ENCODE peak calls at places on chromosomes 5 and 9, in eight cellular contexts. P, X, M, L, Y, C, K and U are unnamed samples.

GRCh38 chr9:99560561-99560960 is 261.1 kb upstream of the NR4A3 start:
- DNase-seq in X (no peak), L (no peak), M (no peak), Y (no peak), P (no peak), C (no peak), K (no peak), U (no peak)

GRCh38 chr9:117656007-117656406 is 48.2 kb upstream of the TLR4 start:
- DNase-seq in M (no peak), X (no peak), C (no peak), K (no peak), Y (no peak), L (no peak), P (no peak), U (no peak)

GRCh38 chr5:176773408-176774035 is 36.8 kb upstream of the UNC5A start:
- DNase-seq in X (no peak), C (no peak), Y (no peak), L (no peak), P (no peak), K (no peak), M (no peak), U (no peak)

GRCh38 chr5:125657936-125658335 is 765.3 kb upstream of the GRAMD2B start:
- DNase-seq in Y (no peak), L (no peak), C (no peak), K (no peak), M (no peak), P (no peak), X (no peak), U (no peak)

GRCh38 chr5:124906339-124907097 is 160.1 kb upstream of the ZNF608 start:
- DNase-seq in C (no peak), Y (peak), P (peak), L (no peak), K (peak), X (peak), M (no peak), U (peak)

GRCh38 chr9:4113711-4114110 is 186.2 kb downstream of the GLIS3 start:
- DNase-seq in C (no peak), X (no peak), P (no peak), K (no peak), M (no peak), Y (no peak), L (no peak), U (no peak)

GRCh38 chr5:20572560-20572959 is 584.6 kb upstream of the CDH18 start:
- DNase-seq in M (no peak), X (peak), L (no peak), Y (no peak), K (no peak), C (no peak), P (no peak), U (no peak)

GRCh38 chr9:131672451-131672850 is 67.4 kb downstream of the RAPGEF1 start:
- DNase-seq in Y (no peak), P (no peak), L (no peak), C (no peak), M (no peak), X (peak), K (no peak), U (no peak)

GRCh38 chr9:89278997-89279739 is 31.8 kb upstream of the CKS2 start:
- DNase-seq in P (peak), L (peak), K (no peak), Y (no peak), X (peak), C (no peak), M (peak), U (no peak)

GRCh38 chr9:21559402-21560280 is 77.5 kb upstream of the IFNE start:
- DNase-seq in C (peak), K (peak), M (no peak), Y (peak), X (peak), P (peak), L (peak), U (peak)

GRCh38 chr5:57504357-57504756 is 21.7 kb upstream of the ACTBL2 start:
- DNase-seq in X (no peak), L (no peak), M (no peak), P (no peak), K (no peak), Y (no peak), C (no peak), U (no peak)

GRCh38 chr9:114225534-114226288 is 70.4 kb downstream of the COL27A1 start:
- DNase-seq in Y (no peak), M (no peak), X (no peak), P (no peak), C (no peak), L (no peak), K (no peak), U (no peak)

GRCh38 chr9:123488683-123489321 is 132.8 kb downstream of the CRB2 start:
- DNase-seq in Y (no peak), P (no peak), X (no peak), K (no peak), C (no peak), L (no peak), M (no peak), U (no peak)

GRCh38 chr5:40717281-40717680 is 37.6 kb downstream of the PTGER4 start:
- DNase-seq in C (no peak), L (no peak), M (no peak), K (no peak), Y (no peak), X (no peak), P (no peak), U (no peak)

GRCh38 chr9:70422371-70423043 is 8.1 kb upstream of the KLF9 start:
- DNase-seq in P (no peak), M (no peak), L (no peak), C (no peak), K (no peak), X (no peak), Y (no peak), U (no peak)

GRCh38 chr9:103126494-103126893 is 131.4 kb downstream of the CYLC2 start:
- DNase-seq in K (no peak), M (no peak), P (no peak), Y (no peak), L (no peak), C (no peak), X (no peak), U (no peak)

GRCh38 chr9:122263699-122264349 is 816 bp downstream of the RBM18 start:
- DNase-seq in L (peak), C (no peak), X (no peak), K (no peak), P (no peak), M (no peak), Y (no peak), U (no peak)

GRCh38 chr9:68552700-68553099 is 12.0 kb upstream of the TMEM252 start:
- DNase-seq in P (no peak), L (no peak), X (no peak), C (no peak), Y (no peak), K (no peak), M (no peak), U (no peak)

GRCh38 chr5:32027093-32027716 is 146.9 kb downstream of the GOLPH3 start:
- DNase-seq in L (no peak), P (no peak), M (no peak), K (no peak), X (peak), Y (no peak), C (no peak), U (no peak)

GRCh38 chr5:169350759-169351240 is 49.9 kb upstream of the SLIT3 start:
- DNase-seq in M (peak), C (no peak), P (no peak), X (peak), Y (no peak), K (peak), L (no peak), U (peak)

GRCh38 chr9:94931725-94932124 is 205.2 kb downstream of the AOPEP start:
- DNase-seq in L (no peak), P (peak), K (no peak), C (no peak), Y (no peak), X (no peak), M (no peak), U (no peak)

GRCh38 chr9:128863647-128864046 is 18.1 kb downstream of the KYAT1 start:
- DNase-seq in K (peak), X (peak), C (peak), M (peak), L (peak), Y (peak), P (peak), U (peak)

GRCh38 chr9:131297903-131298302 is 8.4 kb downstream of the PLPP7 start:
- DNase-seq in C (no peak), K (peak), M (no peak), Y (no peak), X (no peak), L (no peak), P (peak), U (no peak)

GRCh38 chr9:20551835-20552234 is 70.5 kb downstream of the MLLT3 start:
- DNase-seq in K (no peak), L (peak), C (no peak), M (no peak), X (no peak), P (no peak), Y (no peak), U (no peak)

GRCh38 chr5:85205430-85205829 is 820.8 kb upstream of the EDIL3 start:
- DNase-seq in K (no peak), C (no peak), X (no peak), L (peak), M (no peak), Y (no peak), P (no peak), U (no peak)

GRCh38 chr5:19406576-19407365 is 581.2 kb downstream of the CDH18 start:
- DNase-seq in X (no peak), L (no peak), K (no peak), Y (no peak), P (no peak), C (no peak), M (no peak), U (no peak)

GRCh38 chr9:113712053-113712452 is 164.1 kb upstream of the ZNF618 start:
- DNase-seq in M (no peak), Y (peak), L (no peak), X (no peak), K (no peak), C (no peak), P (peak), U (no peak)

GRCh38 chr9:116327702-116328440 is 174.3 kb downstream of the PAPPA start:
- DNase-seq in K (no peak), C (no peak), M (no peak), Y (no peak), X (no peak), L (no peak), P (no peak), U (no peak)

GRCh38 chr9:123064662-123065061 is 31.2 kb downstream of the GPR21 start:
- DNase-seq in Y (no peak), P (no peak), K (no peak), L (no peak), M (no peak), C (no peak), X (no peak), U (no peak)

GRCh38 chr9:134071149-134071548 is 3.3 kb upstream of the BRD3 start:
- DNase-seq in L (no peak), K (no peak), X (no peak), C (no peak), P (no peak), Y (no peak), M (no peak), U (no peak)

GRCh38 chr5:42949348-42950090 is 90.6 kb downstream of the ANXA2R start:
- DNase-seq in P (no peak), K (peak), C (peak), X (no peak), Y (peak), M (no peak), L (peak), U (peak)

GRCh38 chr9:123929870-123930831 is at the start of gene DENND1A:
- DNase-seq in Y (peak), M (peak), X (peak), L (peak), P (peak), C (peak), K (peak), U (peak)

GRCh38 chr5:17896605-17897004 is 262.3 kb downstream of the TAF11L14 start:
- DNase-seq in Y (no peak), C (no peak), M (no peak), L (no peak), K (no peak), X (peak), P (no peak), U (no peak)

GRCh38 chr9:134488251-134488900 is 153.2 kb upstream of the COL5A1 start:
- DNase-seq in P (no peak), L (no peak), Y (no peak), C (no peak), K (peak), M (no peak), X (no peak), U (no peak)

GRCh38 chr9:3385871-3386270 is 139.9 kb downstream of the RFX3 start:
- DNase-seq in X (no peak), P (no peak), M (no peak), L (peak), K (no peak), C (no peak), Y (no peak), U (no peak)

GRCh38 chr9:72554221-72554641 is 32.8 kb downstream of the TMC1 start:
- DNase-seq in X (peak), C (no peak), M (no peak), Y (no peak), L (no peak), P (no peak), K (no peak), U (no peak)

DNA sequence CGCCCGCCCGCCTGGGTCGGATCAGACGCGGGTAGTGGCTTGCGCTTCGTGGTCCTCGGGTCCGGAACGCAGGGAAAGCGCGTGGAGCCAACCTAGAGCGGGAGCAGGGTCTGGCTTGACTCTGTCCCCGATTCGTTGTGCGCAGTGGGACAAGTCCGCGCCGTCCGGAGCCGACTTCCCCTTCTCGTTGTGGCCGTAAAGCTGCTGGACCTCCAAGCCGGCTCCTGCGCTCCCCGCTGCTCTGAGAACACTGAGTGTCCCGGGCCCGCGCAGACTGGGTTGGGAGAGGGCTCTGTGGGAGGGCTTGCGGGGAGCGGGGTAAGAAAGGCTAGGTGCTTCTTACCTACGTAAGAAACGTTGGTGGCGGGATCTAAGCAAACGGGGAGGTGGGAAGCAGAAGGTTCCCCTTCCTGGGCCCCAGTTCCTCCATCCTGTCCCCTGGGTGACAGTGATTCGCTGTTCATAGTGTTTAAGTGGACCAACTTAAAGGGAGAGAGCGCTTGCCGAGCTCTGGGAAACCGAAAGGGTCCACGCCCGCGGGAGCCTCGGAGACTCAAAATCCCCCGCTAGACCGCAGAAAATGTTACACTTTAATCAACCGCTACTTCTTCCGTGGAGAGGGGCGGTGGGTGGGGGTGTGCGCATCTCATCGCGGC is 4.3 kb upstream of the FOXE1 start:
- DNase-seq in M (no peak), L (no peak), C (peak), Y (no peak), K (peak), P (peak), X (no peak), U (peak)
- H3K4me3 ChIP-seq in M (no peak), L (peak), C (peak), Y (peak), K (peak), P (no peak), X (no peak), U (peak)

DNA sequence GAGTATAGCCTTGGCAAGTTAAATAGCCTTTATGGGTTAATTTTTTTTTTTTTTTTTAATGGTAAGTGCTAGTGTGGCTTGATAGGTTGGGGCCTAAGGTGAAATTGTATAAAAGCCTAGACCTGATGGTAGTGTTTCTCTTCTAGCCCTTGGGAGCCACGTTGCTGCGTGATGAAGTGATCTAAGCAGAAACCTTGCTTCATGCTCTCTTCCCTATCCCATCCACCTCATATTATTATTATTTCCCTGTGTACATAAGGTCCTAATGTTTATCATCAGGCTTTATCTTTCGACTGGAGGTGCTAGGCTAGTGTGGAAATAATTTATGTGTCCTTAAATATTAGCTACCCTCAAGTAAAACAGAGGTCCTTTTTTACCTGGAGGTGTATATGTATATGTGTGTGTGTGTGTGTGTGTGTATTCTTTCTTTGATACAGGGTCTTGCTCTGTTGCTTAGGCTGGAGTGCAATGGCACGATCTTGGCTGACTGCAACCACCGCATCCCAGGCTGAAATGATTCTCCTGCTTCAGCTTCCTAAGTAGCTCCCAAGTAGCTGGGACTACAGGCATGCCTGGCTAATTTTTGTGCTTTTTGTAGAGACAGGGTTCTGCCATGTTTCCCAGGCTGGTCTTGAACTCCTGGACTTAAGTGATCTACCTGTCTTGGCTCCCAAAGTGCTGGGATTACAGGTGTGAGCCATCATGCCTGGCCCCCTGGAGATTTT is 3.6 kb downstream of the UGCG start:
- DNase-seq in P (no peak), C (no peak), L (no peak), M (no peak), Y (no peak), K (no peak), X (no peak), U (no peak)
- H3K4me3 ChIP-seq in P (no peak), C (peak), L (peak), M (no peak), Y (peak), K (no peak), X (no peak), U (no peak)

GRCh38 chr5:66932446-66932845 is 264.2 kb downstream of the CD180 start:
- DNase-seq in Y (no peak), M (no peak), P (no peak), K (no peak), C (no peak), X (no peak), L (no peak), U (no peak)
- H3K4me3 ChIP-seq in Y (no peak), M (no peak), P (no peak), K (no peak), C (no peak), X (no peak), L (no peak), U (no peak)

DNA sequence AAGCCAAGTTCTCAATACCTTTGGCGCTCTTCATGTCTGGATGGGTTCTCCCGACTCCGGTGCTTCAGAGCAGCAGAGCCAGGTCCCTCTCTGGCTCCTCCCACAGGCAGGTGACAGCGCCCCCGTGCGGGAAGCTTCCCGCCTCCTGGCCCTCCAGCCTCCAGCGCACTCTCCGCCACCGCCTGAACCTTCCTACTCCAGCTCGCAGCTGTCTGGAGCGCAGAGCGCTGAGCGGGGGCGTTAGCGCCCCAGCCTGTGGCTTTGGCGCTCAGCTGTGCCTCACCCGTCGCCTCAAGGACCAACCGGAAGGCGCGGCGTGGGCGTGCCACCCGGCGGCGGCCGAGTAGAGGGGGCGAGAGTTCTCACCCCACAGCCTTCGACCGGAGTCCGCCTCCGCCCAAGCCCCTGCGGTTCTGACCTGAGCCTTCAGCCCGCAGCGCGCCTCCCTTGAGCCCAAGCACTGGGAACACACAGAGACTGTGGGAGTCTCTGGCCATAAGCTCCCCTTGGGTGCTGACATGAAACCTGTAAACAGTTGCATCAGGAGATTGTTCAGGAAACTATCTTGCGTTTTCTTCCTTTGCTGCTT is at the start of gene SLCO4C1:
- DNase-seq in C (peak), L (peak), Y (peak), M (no peak), X (peak), P (peak), K (peak), U (peak)
- H3K4me3 ChIP-seq in C (peak), L (peak), Y (peak), M (no peak), X (peak), P (peak), K (peak), U (peak)

GRCh38 chr5:80569961-80570786 is at the start of gene ANKRD34B:
- DNase-seq in X (peak), K (no peak), P (peak), Y (no peak), C (peak), M (no peak), L (peak), U (no peak)
- H3K4me3 ChIP-seq in X (no peak), K (peak), P (peak), Y (peak), C (peak), M (no peak), L (peak), U (peak)